ENCODE peak calls at places on chromosomes 7 and 10, in four cellular contexts. One of them, this sample, is unnamed.

GRCh38 chr7:55180821-55181542 is 162.2 kb downstream of the EGFR start:
- DNase-seq in H1: no peak
- DNase-seq in K562: no peak
- DNase-seq in HepG2: peak; percentile 26
- DNase-seq in this sample: no peak

GRCh38 chr10:11639861-11640764 is 28.7 kb upstream of the USP6NL start:
- DNase-seq in HepG2: peak; percentile 96
- DNase-seq in H1: no peak
- DNase-seq in K562: peak; percentile 48
- DNase-seq in this sample: no peak

GRCh38 chr7:130896898-130897514 is 163.0 kb upstream of the KLF14 start:
- DNase-seq in H1: peak; percentile 80
- DNase-seq in K562: peak; percentile 88
- DNase-seq in HepG2: peak; percentile 52
- DNase-seq in this sample: peak; percentile 86

GRCh38 chr7:28588606-28589005 is 176.3 kb downstream of the CREB5 start:
- DNase-seq in HepG2: no peak
- DNase-seq in K562: no peak
- DNase-seq in H1: no peak
- DNase-seq in this sample: no peak

GRCh38 chr7:90320801-90321494 is at the start of gene FAM237B:
- DNase-seq in H1: peak; percentile 65
- DNase-seq in K562: no peak
- DNase-seq in HepG2: no peak
- DNase-seq in this sample: no peak

GRCh38 chr10:4708123-4708759 is 117.8 kb upstream of the AKR1E2 start:
- DNase-seq in K562: peak; percentile 62
- DNase-seq in H1: peak; percentile 83
- DNase-seq in HepG2: peak; percentile 15
- DNase-seq in this sample: no peak

GRCh38 chr7:94655562-94655883 is 410 bp downstream of the SGCE start:
- DNase-seq in H1: no peak
- DNase-seq in K562: no peak
- DNase-seq in HepG2: no peak
- DNase-seq in this sample: no peak

GRCh38 chr7:143359769-143360168 is 2.7 kb downstream of the FAM131B start:
- DNase-seq in K562: no peak
- DNase-seq in HepG2: no peak
- DNase-seq in H1: no peak
- DNase-seq in this sample: no peak

GRCh38 chr10:63388421-63389031 is 77.3 kb downstream of the JMJD1C start:
- DNase-seq in HepG2: no peak
- DNase-seq in H1: no peak
- DNase-seq in K562: no peak
- DNase-seq in this sample: no peak

GRCh38 chr10:31186225-31187010 is 132.6 kb upstream of the ZEB1 start:
- DNase-seq in H1: peak; percentile 69
- DNase-seq in K562: no peak
- DNase-seq in HepG2: peak; percentile 8
- DNase-seq in this sample: peak; percentile 7

GRCh38 chr7:92880212-92881090 is 44.1 kb upstream of the CDK6 start:
- DNase-seq in K562: no peak
- DNase-seq in HepG2: peak; percentile 62
- DNase-seq in H1: peak; percentile 70
- DNase-seq in this sample: peak; percentile 4

GRCh38 chr10:59375990-59376389 is 13.6 kb upstream of the FAM13C start:
- DNase-seq in K562: no peak
- DNase-seq in HepG2: no peak
- DNase-seq in H1: no peak
- DNase-seq in this sample: no peak

GRCh38 chr7:98285132-98286092 is 3.9 kb downstream of the BRI3 start:
- DNase-seq in H1: no peak
- DNase-seq in HepG2: no peak
- DNase-seq in K562: no peak
- DNase-seq in this sample: no peak

GRCh38 chr7:105621617-105622016 is 40.3 kb upstream of the EFCAB10 start:
- DNase-seq in HepG2: no peak
- DNase-seq in H1: no peak
- DNase-seq in K562: no peak
- DNase-seq in this sample: no peak

GRCh38 chr7:137916980-137917645 is 70.3 kb upstream of the DGKI start:
- DNase-seq in HepG2: no peak
- DNase-seq in H1: no peak
- DNase-seq in K562: no peak
- DNase-seq in this sample: no peak

GRCh38 chr10:1367938-1368697 is 311.9 kb downstream of the WDR37 start:
- DNase-seq in H1: peak; percentile 43
- DNase-seq in K562: no peak
- DNase-seq in HepG2: no peak
- DNase-seq in this sample: no peak

GRCh38 chr7:113639221-113639620 is 279.6 kb downstream of the PPP1R3A start:
- DNase-seq in H1: no peak
- DNase-seq in HepG2: no peak
- DNase-seq in K562: no peak
- DNase-seq in this sample: no peak

GRCh38 chr7:158821173-158822021 is 7.9 kb downstream of the ESYT2 start:
- DNase-seq in H1: peak; percentile 44
- DNase-seq in HepG2: peak; percentile 55
- DNase-seq in K562: peak; percentile 45
- DNase-seq in this sample: peak; percentile 90

GRCh38 chr10:117136391-117136975 is 1.6 kb downstream of the VAX1 start:
- DNase-seq in HepG2: no peak
- DNase-seq in H1: peak; percentile 59
- DNase-seq in K562: no peak
- DNase-seq in this sample: no peak

GRCh38 chr7:30896783-30897617 is 14.7 kb upstream of the AQP1 start:
- DNase-seq in K562: peak; percentile 89
- DNase-seq in H1: no peak
- DNase-seq in HepG2: no peak
- DNase-seq in this sample: no peak

GRCh38 chr10:74189999-74190421 is 39.0 kb downstream of the ADK start:
- DNase-seq in H1: no peak
- DNase-seq in K562: no peak
- DNase-seq in HepG2: peak; percentile 69
- DNase-seq in this sample: peak; percentile 72

GRCh38 chr10:9299966-9300365 is 1245.5 kb downstream of the GATA3 start:
- DNase-seq in HepG2: no peak
- DNase-seq in H1: no peak
- DNase-seq in K562: no peak
- DNase-seq in this sample: no peak

GRCh38 chr7:102318482-102318971 is 31.9 kb downstream of the SH2B2 start:
- DNase-seq in K562: peak; percentile 46
- DNase-seq in HepG2: no peak
- DNase-seq in H1: no peak
- DNase-seq in this sample: peak; percentile 48

GRCh38 chr10:11429439-11430052 is 181.9 kb downstream of the USP6NL start:
- DNase-seq in HepG2: no peak
- DNase-seq in K562: no peak
- DNase-seq in H1: no peak
- DNase-seq in this sample: no peak

GRCh38 chr10:86553639-86554038 is 32.0 kb upstream of the WAPL start:
- DNase-seq in HepG2: no peak
- DNase-seq in K562: no peak
- DNase-seq in H1: no peak
- DNase-seq in this sample: no peak

GRCh38 chr10:61633665-61634064 is 29.1 kb upstream of the CABCOCO1 start:
- DNase-seq in HepG2: no peak
- DNase-seq in H1: no peak
- DNase-seq in K562: no peak
- DNase-seq in this sample: no peak

GRCh38 chr7:2296830-2297229 is 17.4 kb downstream of the SNX8 start:
- DNase-seq in H1: no peak
- DNase-seq in K562: no peak
- DNase-seq in HepG2: no peak
- DNase-seq in this sample: no peak

GRCh38 chr7:69434350-69434749 is 163.9 kb upstream of the AUTS2 start:
- DNase-seq in H1: no peak
- DNase-seq in HepG2: no peak
- DNase-seq in K562: no peak
- DNase-seq in this sample: no peak

GRCh38 chr7:32462966-32463365 is 27.2 kb downstream of the LSM5 start:
- DNase-seq in HepG2: no peak
- DNase-seq in K562: no peak
- DNase-seq in H1: peak; percentile 24
- DNase-seq in this sample: no peak

GRCh38 chr10:44743539-44743938 is 167.6 kb upstream of the TMEM72 start:
- DNase-seq in H1: no peak
- DNase-seq in K562: no peak
- DNase-seq in HepG2: no peak
- DNase-seq in this sample: no peak

GRCh38 chr7:130879191-130879590 is 145.2 kb upstream of the KLF14 start:
- DNase-seq in K562: no peak
- DNase-seq in HepG2: no peak
- DNase-seq in H1: no peak
- DNase-seq in this sample: no peak

GRCh38 chr7:117113871-117114270 is 160.6 kb downstream of the ST7 start:
- DNase-seq in K562: no peak
- DNase-seq in HepG2: no peak
- DNase-seq in H1: no peak
- DNase-seq in this sample: no peak

GRCh38 chr7:104804696-104805095 is 209.3 kb upstream of the KMT2E start:
- DNase-seq in H1: no peak
- DNase-seq in K562: no peak
- DNase-seq in HepG2: no peak
- DNase-seq in this sample: no peak

GRCh38 chr10:124935946-124936345 is 6.0 kb upstream of the ZRANB1 start:
- DNase-seq in H1: no peak
- DNase-seq in HepG2: no peak
- DNase-seq in K562: peak; percentile 0
- DNase-seq in this sample: no peak

GRCh38 chr10:132518572-132519381 is 18.8 kb upstream of the INPP5A start:
- DNase-seq in K562: peak; percentile 65
- DNase-seq in HepG2: peak; percentile 79
- DNase-seq in H1: peak; percentile 78
- DNase-seq in this sample: peak; percentile 51

GRCh38 chr7:127107601-127108007 is 145.1 kb downstream of the GRM8 start:
- DNase-seq in K562: peak; percentile 68
- DNase-seq in H1: peak; percentile 75
- DNase-seq in HepG2: peak; percentile 55
- DNase-seq in this sample: peak; percentile 33

GRCh38 chr7:5630670-5631069 is 150.8 kb downstream of the RNF216 start:
- DNase-seq in K562: no peak
- DNase-seq in HepG2: no peak
- DNase-seq in H1: no peak
- DNase-seq in this sample: no peak

GRCh38 chr7:86978804-86979506 is 80.5 kb downstream of the ELAPOR2 start:
- DNase-seq in K562: no peak
- DNase-seq in HepG2: no peak
- DNase-seq in H1: no peak
- DNase-seq in this sample: no peak
- TF ChIP-seq FOSL1 in K562: no peak
- TF ChIP-seq FOSL1 in HepG2: no peak
- TF ChIP-seq FOSL1 in H1: no peak
- TF ChIP-seq FOSL1 in this sample: no peak

DNA sequence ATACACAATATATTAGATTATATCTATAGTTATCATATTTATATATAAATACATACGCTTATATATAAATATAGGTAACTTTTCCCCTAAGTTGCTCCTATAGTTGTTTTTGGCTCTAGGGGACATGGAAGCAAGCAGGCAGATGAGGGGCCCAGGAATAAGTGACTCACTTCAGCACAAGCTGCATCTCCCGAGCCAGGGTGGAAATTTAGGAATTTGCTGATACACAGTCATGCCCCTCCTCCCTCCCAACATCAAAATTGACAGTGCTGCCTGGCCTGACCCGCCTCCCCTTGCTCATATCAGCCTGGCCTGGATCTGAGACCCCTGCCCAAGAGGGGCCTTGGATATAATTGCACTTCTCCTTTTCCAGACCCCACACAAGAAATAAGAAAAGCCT is 33.8 kb downstream of the MKI67 start:
- DNase-seq in HepG2: no peak
- DNase-seq in H1: no peak
- DNase-seq in K562: no peak
- DNase-seq in this sample: no peak
- TF ChIP-seq FOSL1 in HepG2: no peak
- TF ChIP-seq FOSL1 in H1: no peak
- TF ChIP-seq FOSL1 in K562: no peak
- TF ChIP-seq FOSL1 in this sample: no peak

DNA sequence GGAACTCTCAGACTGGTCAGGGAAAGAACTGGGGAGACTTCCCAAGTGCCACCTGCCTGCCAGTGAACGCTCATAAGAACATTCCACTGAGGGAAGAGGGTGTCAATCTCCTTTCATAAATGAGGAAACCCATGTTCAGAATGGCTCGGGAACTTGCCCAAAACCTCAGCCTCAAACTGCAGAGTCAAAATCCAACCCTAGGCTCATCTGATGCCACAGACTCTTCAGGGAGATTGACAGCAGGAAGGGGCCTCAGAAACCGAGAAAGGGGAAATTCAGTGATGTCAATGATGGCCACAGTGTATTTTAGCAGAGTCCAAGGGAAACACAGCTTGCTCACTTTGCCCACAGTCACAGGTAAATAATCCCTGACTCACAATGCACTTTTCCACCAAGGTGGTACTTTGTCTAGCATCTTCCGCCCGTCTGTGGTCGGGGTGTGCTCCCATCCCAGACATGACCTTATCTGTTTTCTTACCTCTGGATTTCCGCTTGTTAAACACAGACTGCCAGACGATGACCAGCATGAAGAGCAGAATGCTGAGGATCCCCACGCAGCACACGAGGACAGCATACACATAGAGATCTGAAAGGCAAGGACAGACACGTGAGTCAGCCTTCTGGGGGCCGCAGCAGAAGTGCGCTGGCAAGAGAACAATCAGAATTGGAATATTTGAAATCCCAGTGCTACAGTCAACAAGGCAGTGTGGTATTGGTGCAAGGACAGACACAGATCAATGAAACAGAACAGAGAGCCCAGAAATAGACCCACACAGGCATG is 38.4 kb downstream of the VSTM4 start:
- DNase-seq in HepG2: no peak
- DNase-seq in K562: no peak
- DNase-seq in H1: peak; percentile 17
- DNase-seq in this sample: no peak
- TF ChIP-seq FOSL1 in HepG2: no peak
- TF ChIP-seq FOSL1 in K562: no peak
- TF ChIP-seq FOSL1 in H1: no peak
- TF ChIP-seq FOSL1 in this sample: no peak

DNA sequence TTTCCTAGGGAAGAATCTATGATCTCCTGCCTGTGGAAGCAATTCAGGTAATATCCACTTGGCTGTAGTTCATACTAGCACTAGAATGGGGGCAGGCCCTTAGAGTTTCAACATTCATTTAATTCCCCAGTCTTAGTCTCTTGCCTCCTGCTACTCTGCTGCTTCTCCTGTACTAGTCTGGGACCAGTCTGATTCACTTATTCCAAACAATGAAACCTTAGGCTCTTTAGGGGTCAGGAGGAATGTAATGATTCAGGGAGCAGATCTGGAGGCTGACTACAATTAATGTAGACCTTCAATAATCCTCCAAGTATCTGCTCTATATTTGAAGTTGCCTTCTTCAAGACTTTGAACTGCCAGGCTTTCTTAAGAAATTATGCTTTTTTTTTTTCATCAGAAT is 101.8 kb downstream of the GNAT3 start:
- DNase-seq in HepG2: no peak
- DNase-seq in H1: no peak
- DNase-seq in K562: no peak
- DNase-seq in this sample: no peak
- TF ChIP-seq FOSL1 in HepG2: no peak
- TF ChIP-seq FOSL1 in H1: no peak
- TF ChIP-seq FOSL1 in K562: no peak
- TF ChIP-seq FOSL1 in this sample: no peak

This sample was measured in HCT116.